ENCODE peak calls at places on chromosomes 1 and 21, in five cellular contexts. M is stomach; T is glomerular endothelial cell; Q is naive thymus-derived CD4-positive, alpha-beta T cell; Z is Kasumi-1. U is an unnamed sample.

GRCh38 chr1:239909894-239910293 is 181.8 kb upstream of the FMN2 start:
- DNase-seq in Z (peak), T (no peak), M (no peak), Q (no peak), U (no peak)

GRCh38 chr21:31326478-31327247 is 17.4 kb downstream of the TIAM1 start:
- DNase-seq in M (no peak), Q (peak), Z (peak), T (no peak), U (no peak)

GRCh38 chr1:6329392-6329791 is 64.2 kb downstream of the ACOT7 start:
- DNase-seq in T (no peak), M (no peak), Q (no peak), Z (no peak), U (no peak)

GRCh38 chr1:9439074-9439761 is 100.0 kb upstream of the SLC25A33 start:
- DNase-seq in Q (no peak), M (peak), Z (no peak), T (no peak), U (no peak)

GRCh38 chr1:213692236-213692831 is 295.4 kb upstream of the PROX1 start:
- DNase-seq in T (no peak), M (no peak), Q (no peak), Z (no peak), U (no peak)

GRCh38 chr1:160251006-160251405 is 11.3 kb downstream of the DCAF8 start:
- DNase-seq in M (no peak), Z (no peak), T (no peak), Q (no peak), U (no peak)

GRCh38 chr1:16918371-16918770 is 3.4 kb upstream of the CROCC start:
- DNase-seq in Q (no peak), M (no peak), Z (no peak), T (no peak), U (no peak)

GRCh38 chr1:15882665-15883064 is 35.2 kb downstream of the SPEN start:
- DNase-seq in M (no peak), Z (no peak), Q (no peak), T (no peak), U (no peak)

GRCh38 chr1:225368036-225368552 is 59.7 kb downstream of the LBR start:
- DNase-seq in T (no peak), Z (no peak), Q (no peak), M (no peak), U (no peak)

GRCh38 chr1:161998811-161999210 is 24.9 kb downstream of the OLFML2B start:
- DNase-seq in Q (no peak), T (no peak), Z (no peak), M (no peak), U (peak)

GRCh38 chr21:43277481-43278351 is 108.9 kb downstream of the CRYAA start:
- DNase-seq in M (no peak), T (no peak), Z (no peak), Q (no peak), U (no peak)

GRCh38 chr1:180144659-180145357 is 9.9 kb upstream of the QSOX1 start:
- DNase-seq in T (no peak), Q (no peak), Z (no peak), M (no peak), U (no peak)

GRCh38 chr21:45225741-45226327 is 61.9 kb downstream of the POFUT2 start:
- DNase-seq in Q (no peak), T (no peak), M (no peak), Z (no peak), U (no peak)

GRCh38 chr1:57860931-57861600 is 437.2 kb upstream of the DAB1 start:
- DNase-seq in M (no peak), Z (no peak), Q (no peak), T (no peak), U (no peak)

GRCh38 chr1:14263671-14264070 is 334.8 kb upstream of the KAZN start:
- DNase-seq in T (no peak), Q (no peak), Z (no peak), M (no peak), U (no peak)

GRCh38 chr1:190762325-190762724 is 284.7 kb upstream of the BRINP3 start:
- DNase-seq in M (no peak), Z (no peak), Q (no peak), T (no peak), U (no peak)

GRCh38 chr1:239803666-239804228 is 287.9 kb upstream of the FMN2 start:
- DNase-seq in M (no peak), Z (no peak), T (no peak), Q (no peak), U (no peak)

GRCh38 chr1:23083714-23084480 is 64.6 kb downstream of the KDM1A start:
- DNase-seq in T (no peak), Q (no peak), M (no peak), Z (no peak), U (no peak)